ENCODE peak calls at places on chromosomes 12 and 14, in seven cellular contexts. One of them, this sample, is unnamed.

GRCh38 chr12:89060133-89060532 is 292.2 kb downstream of the DUSP6 start:
- DNase-seq in HepG2: no peak
- DNase-seq in lower leg skin: no peak
- DNase-seq in NB4: no peak
- DNase-seq in IMR-90: peak; percentile 12
- DNase-seq in body of pancreas: no peak
- DNase-seq in transverse colon: no peak
- DNase-seq in this sample: no peak

GRCh38 chr12:32828552-32828951 is 68.0 kb downstream of the PKP2 start:
- DNase-seq in IMR-90: no peak
- DNase-seq in HepG2: no peak
- DNase-seq in transverse colon: no peak
- DNase-seq in NB4: no peak
- DNase-seq in body of pancreas: no peak
- DNase-seq in lower leg skin: no peak
- DNase-seq in this sample: no peak

GRCh38 chr12:96107236-96107635 is 71.8 kb upstream of the LTA4H start:
- DNase-seq in HepG2: no peak
- DNase-seq in body of pancreas: no peak
- DNase-seq in lower leg skin: no peak
- DNase-seq in IMR-90: no peak
- DNase-seq in transverse colon: no peak
- DNase-seq in NB4: no peak
- DNase-seq in this sample: no peak

GRCh38 chr12:82883396-82884360 is 197.0 kb downstream of the TMTC2 start:
- DNase-seq in body of pancreas: no peak
- DNase-seq in lower leg skin: no peak
- DNase-seq in IMR-90: no peak
- DNase-seq in transverse colon: no peak
- DNase-seq in NB4: peak; percentile 26
- DNase-seq in HepG2: no peak
- DNase-seq in this sample: no peak

GRCh38 chr14:23602181-23603095 is 23.8 kb upstream of the JPH4 start:
- DNase-seq in IMR-90: no peak
- DNase-seq in lower leg skin: no peak
- DNase-seq in transverse colon: no peak
- DNase-seq in NB4: no peak
- DNase-seq in HepG2: peak; percentile 98
- DNase-seq in body of pancreas: peak; percentile 44
- DNase-seq in this sample: no peak

GRCh38 chr12:124747426-124748161 is 116.1 kb downstream of the SCARB1 start:
- DNase-seq in HepG2: peak; percentile 65
- DNase-seq in IMR-90: peak; percentile 92
- DNase-seq in NB4: peak; percentile 87
- DNase-seq in body of pancreas: peak; percentile 52
- DNase-seq in transverse colon: peak; percentile 42
- DNase-seq in lower leg skin: no peak
- DNase-seq in this sample: peak; percentile 84

GRCh38 chr12:66060361-66060907 is 70.1 kb downstream of the LLPH start:
- DNase-seq in transverse colon: no peak
- DNase-seq in body of pancreas: no peak
- DNase-seq in NB4: no peak
- DNase-seq in IMR-90: no peak
- DNase-seq in HepG2: no peak
- DNase-seq in lower leg skin: no peak
- DNase-seq in this sample: no peak

GRCh38 chr14:24409956-24410355 is 11.2 kb downstream of the NYNRIN start:
- DNase-seq in body of pancreas: no peak
- DNase-seq in lower leg skin: peak; percentile 82
- DNase-seq in transverse colon: no peak
- DNase-seq in NB4: no peak
- DNase-seq in IMR-90: no peak
- DNase-seq in HepG2: no peak
- DNase-seq in this sample: no peak

GRCh38 chr12:21301-22189 is 45.0 kb upstream of the IQSEC3 start:
- DNase-seq in IMR-90: no peak
- DNase-seq in body of pancreas: no peak
- DNase-seq in NB4: peak; percentile 47
- DNase-seq in lower leg skin: peak; percentile 84
- DNase-seq in HepG2: peak; percentile 10
- DNase-seq in transverse colon: no peak
- DNase-seq in this sample: no peak

GRCh38 chr12:22069851-22070250 is 23.8 kb downstream of the CMAS start:
- DNase-seq in HepG2: no peak
- DNase-seq in lower leg skin: no peak
- DNase-seq in body of pancreas: no peak
- DNase-seq in NB4: no peak
- DNase-seq in IMR-90: no peak
- DNase-seq in transverse colon: no peak
- DNase-seq in this sample: no peak

DNA sequence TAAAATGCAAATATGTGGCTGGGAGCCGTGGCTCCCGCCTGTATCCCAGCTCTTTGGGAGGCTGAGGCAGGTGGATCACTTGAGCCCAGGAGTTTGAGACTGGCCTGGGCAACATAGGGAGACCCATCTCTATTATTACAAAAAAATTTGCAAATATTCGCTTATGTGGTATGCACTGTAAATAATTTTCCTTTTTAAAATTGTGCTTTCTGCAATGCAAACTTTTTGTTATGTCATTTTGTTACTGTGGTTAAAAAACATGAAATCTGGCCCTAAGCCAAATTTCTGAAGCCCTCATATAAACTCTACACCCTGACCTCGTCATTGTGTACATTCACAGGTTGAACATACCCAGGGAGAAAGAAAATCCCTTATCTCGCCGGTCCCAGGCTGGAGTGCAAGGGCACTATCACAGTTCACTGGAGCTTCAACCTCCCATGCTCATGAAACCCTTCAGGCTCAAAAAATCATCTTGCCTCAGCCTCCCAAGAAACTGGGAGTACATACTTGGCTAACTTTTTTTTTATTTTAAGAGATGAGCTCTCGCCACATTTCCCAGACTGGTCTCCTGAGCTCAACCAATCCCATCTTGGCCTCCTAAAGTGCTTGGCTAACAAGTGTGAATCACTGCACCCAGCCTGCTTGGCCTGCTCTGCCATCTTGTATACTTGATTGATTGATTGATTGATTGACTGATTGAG is 24.7 kb downstream of the TRAPPC6B start:
- DNase-seq in lower leg skin: no peak
- DNase-seq in NB4: no peak
- DNase-seq in transverse colon: no peak
- DNase-seq in HepG2: peak; percentile 93
- DNase-seq in body of pancreas: no peak
- DNase-seq in IMR-90: no peak
- DNase-seq in this sample: no peak
- TF ChIP-seq POLR2A in lower leg skin: no peak
- TF ChIP-seq POLR2A in NB4: no peak
- TF ChIP-seq POLR2A in transverse colon: no peak
- TF ChIP-seq POLR2A in HepG2: peak; percentile 3
- TF ChIP-seq POLR2A in body of pancreas: no peak
- TF ChIP-seq POLR2A in IMR-90: no peak
- TF ChIP-seq POLR2A in this sample: no peak

GRCh38 chr14:69713127-69713800 is 53.7 kb upstream of the SRSF5 start:
- DNase-seq in lower leg skin: no peak
- DNase-seq in IMR-90: no peak
- DNase-seq in transverse colon: peak; percentile 47
- DNase-seq in body of pancreas: peak; percentile 72
- DNase-seq in NB4: no peak
- DNase-seq in HepG2: no peak
- DNase-seq in this sample: no peak

GRCh38 chr14:69716483-69717187 is 50.3 kb upstream of the SRSF5 start:
- DNase-seq in NB4: peak; percentile 83
- DNase-seq in HepG2: no peak
- DNase-seq in IMR-90: peak; percentile 92
- DNase-seq in transverse colon: peak; percentile 28
- DNase-seq in lower leg skin: no peak
- DNase-seq in body of pancreas: no peak
- DNase-seq in this sample: peak; percentile 40

GRCh38 chr14:69712637-69713088 is 54.3 kb upstream of the SRSF5 start:
- DNase-seq in IMR-90: no peak
- DNase-seq in body of pancreas: peak; percentile 69
- DNase-seq in HepG2: no peak
- DNase-seq in transverse colon: peak; percentile 83
- DNase-seq in NB4: peak; percentile 42
- DNase-seq in lower leg skin: peak; percentile 85
- DNase-seq in this sample: no peak

GRCh38 chr14:69713976-69714716 is 52.8 kb upstream of the SRSF5 start:
- DNase-seq in NB4: no peak
- DNase-seq in transverse colon: peak; percentile 32
- DNase-seq in HepG2: peak; percentile 85
- DNase-seq in IMR-90: no peak
- DNase-seq in body of pancreas: no peak
- DNase-seq in lower leg skin: no peak
- DNase-seq in this sample: no peak

DNA sequence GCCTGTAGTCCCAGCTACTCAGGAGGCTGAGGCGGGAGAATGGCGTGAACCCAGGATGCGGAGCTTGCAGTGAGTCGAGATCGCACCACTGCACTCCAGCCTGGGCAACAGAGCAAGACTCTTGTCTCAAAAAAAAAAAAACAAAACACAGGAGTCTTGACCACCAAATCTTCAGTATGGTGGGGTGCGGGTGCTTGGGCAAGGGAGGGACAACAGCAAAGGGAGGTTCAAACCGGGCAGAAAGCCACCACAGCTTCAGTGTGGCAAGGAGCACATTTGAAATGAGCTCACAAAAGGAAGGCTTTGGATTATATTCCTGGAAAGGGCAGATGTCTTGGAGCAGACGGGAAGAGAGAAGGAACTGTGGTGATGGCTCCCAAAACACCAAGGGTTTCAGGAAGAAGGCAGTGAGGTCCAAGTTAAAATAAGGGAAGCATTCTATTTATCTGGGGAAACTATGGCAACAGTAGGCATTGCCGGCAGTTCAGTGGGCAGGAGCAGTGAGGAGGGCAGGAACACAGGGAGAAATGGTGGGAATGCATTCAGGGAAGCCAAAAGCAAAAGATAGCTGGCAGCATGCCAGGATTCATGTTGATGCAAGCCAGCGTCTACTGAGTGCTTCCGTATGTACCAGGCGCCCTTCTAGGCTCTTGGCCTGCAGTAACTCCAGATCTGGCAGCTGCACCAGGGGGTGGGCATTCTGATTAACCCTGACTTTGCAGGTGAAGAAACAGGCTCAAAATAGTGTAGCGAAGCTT is 51.0 kb upstream of the SRSF5 start:
- DNase-seq in IMR-90: peak; percentile 70
- DNase-seq in NB4: no peak
- DNase-seq in lower leg skin: peak; percentile 92
- DNase-seq in body of pancreas: peak; percentile 70
- DNase-seq in HepG2: no peak
- DNase-seq in transverse colon: peak; percentile 59
- DNase-seq in this sample: no peak
- TF ChIP-seq POLR2A in IMR-90: no peak
- TF ChIP-seq POLR2A in NB4: no peak
- TF ChIP-seq POLR2A in lower leg skin: no peak
- TF ChIP-seq POLR2A in body of pancreas: no peak
- TF ChIP-seq POLR2A in HepG2: no peak
- TF ChIP-seq POLR2A in transverse colon: no peak
- TF ChIP-seq POLR2A in this sample: no peak

GRCh38 chr14:105854600-105855245 is 328.3 kb downstream of the TMEM121 start:
- DNase-seq in NB4: no peak
- DNase-seq in body of pancreas: no peak
- DNase-seq in HepG2: no peak
- DNase-seq in lower leg skin: peak; percentile 83
- DNase-seq in IMR-90: no peak
- DNase-seq in transverse colon: peak; percentile 5
- DNase-seq in this sample: no peak
- TF ChIP-seq POLR2A in NB4: no peak
- TF ChIP-seq POLR2A in body of pancreas: no peak
- TF ChIP-seq POLR2A in HepG2: no peak
- TF ChIP-seq POLR2A in lower leg skin: no peak
- TF ChIP-seq POLR2A in IMR-90: no peak
- TF ChIP-seq POLR2A in transverse colon: no peak
- TF ChIP-seq POLR2A in this sample: no peak

GRCh38 chr14:21654215-21654614 is 580 bp downstream of the OR4E2 start:
- DNase-seq in transverse colon: no peak
- DNase-seq in HepG2: no peak
- DNase-seq in lower leg skin: no peak
- DNase-seq in IMR-90: no peak
- DNase-seq in body of pancreas: no peak
- DNase-seq in NB4: no peak
- DNase-seq in this sample: no peak

GRCh38 chr14:21653331-21653885 is at the start of gene OR4E2:
- DNase-seq in transverse colon: no peak
- DNase-seq in HepG2: no peak
- DNase-seq in lower leg skin: no peak
- DNase-seq in IMR-90: no peak
- DNase-seq in body of pancreas: no peak
- DNase-seq in NB4: no peak
- DNase-seq in this sample: no peak

GRCh38 chr14:21652209-21652808 is 1.3 kb upstream of the OR4E2 start:
- DNase-seq in body of pancreas: no peak
- DNase-seq in NB4: no peak
- DNase-seq in HepG2: no peak
- DNase-seq in lower leg skin: no peak
- DNase-seq in transverse colon: peak; percentile 20
- DNase-seq in IMR-90: no peak
- DNase-seq in this sample: no peak

DNA sequence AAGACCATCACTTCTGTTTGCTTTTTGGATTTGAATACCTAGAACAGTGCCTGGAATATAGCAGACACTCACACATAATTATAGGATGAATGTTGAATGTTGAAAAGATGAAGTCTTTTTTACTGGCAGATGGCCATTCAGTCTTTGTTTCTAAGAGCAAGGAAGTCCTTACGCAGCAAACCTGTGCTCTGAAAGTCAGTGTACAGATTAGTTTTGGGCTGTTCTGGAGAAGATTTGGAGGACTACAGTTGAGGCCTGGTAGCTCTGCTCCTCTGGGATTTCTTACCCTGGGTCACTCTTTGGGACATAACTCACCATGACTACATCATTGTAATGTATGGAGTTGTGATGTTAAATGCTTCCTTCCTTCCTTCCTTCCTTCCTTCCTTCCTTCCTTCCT is 3.3 kb downstream of the OR4E2 start:
- DNase-seq in HepG2: no peak
- DNase-seq in body of pancreas: no peak
- DNase-seq in transverse colon: no peak
- DNase-seq in lower leg skin: no peak
- DNase-seq in IMR-90: no peak
- DNase-seq in NB4: no peak
- DNase-seq in this sample: no peak
- TF ChIP-seq POLR2A in HepG2: no peak
- TF ChIP-seq POLR2A in body of pancreas: no peak
- TF ChIP-seq POLR2A in transverse colon: no peak
- TF ChIP-seq POLR2A in lower leg skin: no peak
- TF ChIP-seq POLR2A in IMR-90: no peak
- TF ChIP-seq POLR2A in NB4: no peak
- TF ChIP-seq POLR2A in this sample: no peak

This sample was measured in H54.